ENCODE peak calls at places on chromosomes 3 and 15, in four cellular contexts. N is substantia nigra, I is A549, A is ovary. M is an unnamed sample.

GRCh38 chr3:198071602-198072285 is 111.7 kb downstream of the LMLN start:
- DNase-seq in A (no peak), I (peak; percentile 73), N (no peak), M (no peak)

GRCh38 chr3:126956361-126956760 is 26.6 kb upstream of the PLXNA1 start:
- DNase-seq in N (no peak), I (no peak), A (no peak), M (no peak)

GRCh38 chr3:129892857-129893615 is 475 bp downstream of the TMCC1 start:
- DNase-seq in A (peak; percentile 63), I (no peak), N (no peak), M (peak; percentile 85)

GRCh38 chr3:31828007-31828406 is 153.1 kb downstream of the OSBPL10 start:
- DNase-seq in N (no peak), A (no peak), I (no peak), M (no peak)

GRCh38 chr15:100596792-100597191 is 5.2 kb downstream of the LINS1 start:
- DNase-seq in A (no peak), N (no peak), I (no peak), M (peak; percentile 60)

GRCh38 chr3:5384557-5384956 is 197.1 kb downstream of the EDEM1 start:
- DNase-seq in I (no peak), N (no peak), A (no peak), M (no peak)

GRCh38 chr3:81726132-81726531 is 35.3 kb downstream of the GBE1 start:
- DNase-seq in I (no peak), A (no peak), N (no peak), M (no peak)

GRCh38 chr3:152104847-152105415 is 163.8 kb upstream of the MBNL1 start:
- DNase-seq in A (no peak), I (no peak), N (no peak), M (no peak)

GRCh38 chr3:196378442-196378841 is 40.3 kb upstream of the TM4SF19 start:
- DNase-seq in N (no peak), I (no peak), A (no peak), M (no peak)

GRCh38 chr3:13544293-13544831 is 4.6 kb upstream of the FBLN2 start:
- DNase-seq in A (no peak), I (peak; percentile 38), N (no peak), M (no peak)

GRCh38 chr3:127015282-127016042 is 32.5 kb downstream of the PLXNA1 start:
- DNase-seq in A (no peak), I (peak; percentile 23), N (no peak), M (no peak)

GRCh38 chr15:59999558-60000112 is 4.5 kb upstream of the FOXB1 start:
- DNase-seq in N (no peak), A (no peak), I (no peak), M (no peak)

GRCh38 chr15:70032509-70032908 is 65.2 kb downstream of the TLE3 start:
- DNase-seq in A (no peak), I (no peak), N (no peak), M (no peak)

GRCh38 chr15:36221992-36222391 is 357.4 kb upstream of the CDIN1 start:
- DNase-seq in A (no peak), I (no peak), N (no peak), M (no peak)

GRCh38 chr15:49904296-49904695 is 214.7 kb downstream of the ATP8B4 start:
- DNase-seq in A (no peak), N (no peak), I (no peak), M (no peak)

GRCh38 chr3:115986555-115987207 is 363.4 kb downstream of the GAP43 start:
- DNase-seq in N (no peak), I (peak; percentile 46), A (no peak), M (no peak)

GRCh38 chr3:10609134-10609533 is 103.7 kb upstream of the ATP2B2 start:
- DNase-seq in I (no peak), N (no peak), A (no peak), M (no peak)

GRCh38 chr3:77799280-77799679 is 759.4 kb downstream of the ROBO2 start:
- DNase-seq in N (no peak), I (no peak), A (no peak), M (no peak)

GRCh38 chr3:107654218-107654617 is 131.5 kb downstream of the BBX start:
- DNase-seq in N (no peak), I (no peak), A (no peak), M (no peak)

GRCh38 chr3:122052968-122053367 is 2.2 kb upstream of the CD86 start:
- DNase-seq in I (no peak), A (no peak), N (no peak), M (no peak)

GRCh38 chr3:23035927-23036640 is 167.0 kb upstream of the UBE2E2 start:
- DNase-seq in N (no peak), I (peak; percentile 18), A (no peak), M (no peak)

GRCh38 chr3:46082021-46082420 is 54.7 kb upstream of the XCR1 start:
- DNase-seq in N (no peak), A (no peak), I (no peak), M (no peak)

GRCh38 chr3:95123104-95123503 is 1060.2 kb downstream of the NSUN3 start:
- DNase-seq in A (no peak), I (no peak), N (no peak), M (no peak)

GRCh38 chr3:71022552-71023335 is 560.8 kb downstream of the FOXP1 start:
- DNase-seq in A (no peak), N (no peak), I (peak; percentile 46), M (no peak)

DNA sequence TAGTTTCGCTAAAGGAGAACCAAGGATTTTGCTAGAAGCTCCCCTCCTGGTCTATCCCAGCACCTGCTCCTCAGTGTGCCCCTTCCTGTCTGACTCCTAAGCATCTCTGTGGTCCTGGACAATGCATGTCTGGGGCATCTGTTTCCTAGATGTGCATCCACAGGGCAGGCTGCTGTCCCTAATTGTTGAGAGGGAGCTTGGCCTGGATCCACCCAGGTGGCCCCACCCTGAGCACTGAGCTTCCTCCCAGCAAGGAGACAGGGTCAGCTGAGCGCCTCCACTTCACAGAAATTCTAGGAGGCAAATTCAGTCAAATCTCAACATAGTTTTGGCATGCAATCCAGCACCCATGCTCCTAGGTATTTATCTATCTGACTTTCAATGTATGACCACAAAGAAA is 102.4 kb upstream of the GOLGA6L6 start:
- DNase-seq in A (no peak), N (no peak), I (no peak), M (no peak)
- H3K27ac ChIP-seq in A (no peak overlapping the region), N (no peak overlapping the region), I (no peak overlapping the region), M (no peak overlapping the region)

GRCh38 chr15:90305932-90306331 is 40.5 kb downstream of the NGRN start:
- DNase-seq in A (no peak), I (no peak), N (no peak), M (no peak)

GRCh38 chr15:90300988-90301715 is 35.7 kb downstream of the NGRN start:
- DNase-seq in N (no peak), I (peak; percentile 84), A (peak; percentile 55), M (peak; percentile 35)

GRCh38 chr15:90300541-90300940 is 35.1 kb downstream of the NGRN start:
- DNase-seq in I (no peak), A (no peak), N (no peak), M (no peak)

GRCh38 chr15:90306560-90306959 is 41.1 kb downstream of the NGRN start:
- DNase-seq in I (no peak), A (no peak), N (no peak), M (no peak)

DNA sequence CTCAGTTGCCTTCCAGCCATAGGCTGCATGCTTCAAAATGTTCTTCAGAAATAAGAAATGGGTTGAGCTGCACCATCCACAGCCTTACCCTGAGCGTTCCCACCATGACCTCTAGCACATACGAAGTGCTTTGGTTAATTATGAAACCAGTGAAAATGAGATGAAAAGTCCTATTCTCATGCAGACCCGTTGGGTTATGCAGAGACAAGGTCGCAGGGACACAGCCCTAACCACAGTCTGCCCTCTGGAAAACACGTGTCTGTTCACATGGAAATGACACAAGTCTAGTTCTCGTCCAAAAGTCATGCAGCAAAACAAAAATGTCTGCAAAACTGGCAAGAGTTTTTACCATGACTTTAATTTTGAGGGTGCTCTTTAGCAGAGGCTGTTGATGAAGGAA is 36.4 kb downstream of the NGRN start:
- DNase-seq in A (no peak), I (no peak), N (no peak), M (no peak)
- H3K27ac ChIP-seq in A (no peak overlapping the region), I (no peak overlapping the region), N (no peak overlapping the region), M (no peak overlapping the region)

GRCh38 chr15:79635897-79636596 is 203.9 kb downstream of the MINAR1 start:
- DNase-seq in N (no peak), I (peak; percentile 43), A (no peak), M (no peak)

GRCh38 chr15:79643393-79643792 is 211.3 kb downstream of the MINAR1 start:
- DNase-seq in A (no peak), N (no peak), I (no peak), M (no peak)

GRCh38 chr15:79640206-79640605 is 208.1 kb downstream of the MINAR1 start:
- DNase-seq in A (no peak), I (peak; percentile 91), N (no peak), M (no peak)

GRCh38 chr15:79644091-79644490 is 212.0 kb downstream of the MINAR1 start:
- DNase-seq in N (no peak), A (no peak), I (peak; percentile 57), M (no peak)

GRCh38 chr15:79641841-79642240 is 209.7 kb downstream of the MINAR1 start:
- DNase-seq in A (no peak), I (no peak), N (no peak), M (no peak)
- H3K27ac ChIP-seq in A (no peak overlapping the region), I (peak overlapping the region; percentile 78), N (no peak overlapping the region), M (no peak overlapping the region)

GRCh38 chr15:99143655-99144610 is 39.1 kb downstream of the SYNM start:
- DNase-seq in A (peak; percentile 54), I (no peak), N (no peak), M (no peak)

GRCh38 chr15:99140590-99140989 is 35.7 kb downstream of the SYNM start:
- DNase-seq in A (no peak), N (no peak), I (no peak), M (no peak)

GRCh38 chr15:99143230-99143629 is 38.4 kb downstream of the SYNM start:
- DNase-seq in N (no peak), I (no peak), A (no peak), M (no peak)

GRCh38 chr15:99141943-99142342 is 37.1 kb downstream of the SYNM start:
- DNase-seq in A (no peak), I (no peak), N (no peak), M (no peak)

GRCh38 chr15:99142562-99142961 is 37.7 kb downstream of the SYNM start:
- DNase-seq in A (no peak), I (no peak), N (no peak), M (no peak)
- H3K27ac ChIP-seq in A (no peak overlapping the region), I (no peak overlapping the region), N (no peak overlapping the region), M (no peak overlapping the region)

GRCh38 chr3:105827101-105827634 is 41.6 kb downstream of the CBLB start:
- DNase-seq in A (no peak), N (no peak), I (no peak), M (no peak)
- H3K27ac ChIP-seq in A (no peak overlapping the region), N (no peak overlapping the region), I (peak overlapping the region; percentile 65), M (no peak overlapping the region)

GRCh38 chr3:144121661-144122060 is 150.0 kb downstream of the DIPK2A start:
- DNase-seq in N (no peak), I (no peak), A (no peak), M (no peak)
- H3K27ac ChIP-seq in N (no peak overlapping the region), I (no peak overlapping the region), A (no peak overlapping the region), M (no peak overlapping the region)

M was measured in CD8-positive, alpha-beta memory T cell.